ENCODE peak calls at places on chromosomes 6 and 20, in ten cellular contexts. J is GM23338, I is SK-N-SH, L is HCT116, C is Panc1, Y is breast epithelium, G is endothelial cell of umbilical vein, Q is transverse colon, F is suprapubic skin, X is sigmoid colon. A is an unnamed sample. For H3K4me1, the result is how much of the 10 kb centered on the place peaks cover.

GRCh38 chr6:32406197-32406596 is 784 bp downstream of the BTNL2 start:
- DNase-seq in J (no peak), I (no peak), L (no peak), C (no peak), Y (no peak), G (no peak), Q (no peak), F (no peak), X (no peak), A (no peak)

GRCh38 chr6:154615483-154616025 is 105.1 kb upstream of the CNKSR3 start:
- DNase-seq in J (peak), I (peak), L (peak), C (peak), Y (peak), G (peak), Q (peak), F (no peak), X (peak), A (no peak)

GRCh38 chr20:57370316-57370715 is 19.3 kb downstream of the RAE1 start:
- DNase-seq in J (no peak), I (no peak), L (no peak), C (no peak), Y (no peak), G (no peak), Q (no peak), F (no peak), X (no peak), A (no peak)

GRCh38 chr20:49888341-49889244 is 26.7 kb downstream of the SPATA2 start:
- DNase-seq in J (peak), I (peak), L (peak), C (peak), Y (no peak), G (peak), Q (peak), F (peak), X (peak), A (peak)

GRCh38 chr6:44431118-44431725 is 43.7 kb downstream of the CDC5L start:
- DNase-seq in J (peak), I (peak), L (peak), C (no peak), Y (no peak), G (peak), Q (peak), F (no peak), X (no peak), A (no peak)

GRCh38 chr6:106254636-106255035 is 70.9 kb downstream of the ATG5 start:
- DNase-seq in J (no peak), I (no peak), L (no peak), C (no peak), Y (no peak), G (no peak), Q (no peak), F (no peak), X (no peak), A (no peak)

GRCh38 chr20:25320035-25320800 is 70.4 kb downstream of the ABHD12 start:
- DNase-seq in J (no peak), I (peak), L (no peak), C (no peak), Y (no peak), G (no peak), Q (no peak), F (no peak), X (peak), A (peak)

GRCh38 chr6:157728183-157728881 is 94.7 kb upstream of the SNX9 start:
- DNase-seq in J (no peak), I (no peak), L (no peak), C (no peak), Y (no peak), G (no peak), Q (no peak), F (no peak), X (no peak), A (no peak)

GRCh38 chr6:117200067-117200466 is 65.3 kb upstream of the VGLL2 start:
- DNase-seq in J (no peak), I (no peak), L (no peak), C (no peak), Y (no peak), G (no peak), Q (no peak), F (no peak), X (no peak), A (no peak)

GRCh38 chr6:104699598-104700329 is 160.0 kb downstream of the HACE1 start:
- DNase-seq in J (no peak), I (peak), L (no peak), C (no peak), Y (no peak), G (no peak), Q (no peak), F (no peak), X (no peak), A (no peak)

GRCh38 chr20:59382907-59383306 is 82.5 kb downstream of the EDN3 start:
- DNase-seq in J (no peak), I (no peak), L (no peak), C (no peak), Y (no peak), G (no peak), Q (no peak), F (no peak), X (no peak), A (no peak)

GRCh38 chr6:16929814-16930213 is 168.6 kb upstream of the ATXN1 start:
- DNase-seq in J (no peak), I (no peak), L (no peak), C (no peak), Y (no peak), G (no peak), Q (no peak), F (no peak), X (no peak), A (no peak)

GRCh38 chr6:142518126-142518525 is 216.3 kb downstream of the ADGRG6 start:
- DNase-seq in J (no peak), I (peak), L (no peak), C (no peak), Y (no peak), G (no peak), Q (no peak), F (no peak), X (no peak), A (no peak)

GRCh38 chr6:151959086-151959485 is 151.6 kb downstream of the ESR1 start:
- DNase-seq in J (no peak), I (no peak), L (no peak), C (no peak), Y (no peak), G (no peak), Q (no peak), F (no peak), X (no peak), A (no peak)

GRCh38 chr6:43953794-43954310 is 173.4 kb downstream of the MRPL14 start:
- DNase-seq in J (peak), I (peak), L (no peak), C (no peak), Y (no peak), G (no peak), Q (no peak), F (no peak), X (no peak), A (no peak)

GRCh38 chr6:43702147-43702521 is 14.5 kb upstream of the MRPS18A start:
- DNase-seq in J (no peak), I (no peak), L (no peak), C (no peak), Y (no peak), G (no peak), Q (no peak), F (no peak), X (no peak), A (no peak)

GRCh38 chr6:70879496-70879895 is 77.4 kb downstream of the B3GAT2 start:
- DNase-seq in J (no peak), I (no peak), L (no peak), C (no peak), Y (no peak), G (no peak), Q (no peak), F (no peak), X (no peak), A (no peak)

GRCh38 chr20:53559816-53560215 is 33.8 kb downstream of the ZNF217 start:
- DNase-seq in J (no peak), I (no peak), L (no peak), C (no peak), Y (no peak), G (no peak), Q (no peak), F (no peak), X (no peak), A (no peak)

GRCh38 chr6:162543221-162543620 is 184.3 kb downstream of the PRKN start:
- DNase-seq in J (peak), I (no peak), L (no peak), C (no peak), Y (no peak), G (no peak), Q (no peak), F (no peak), X (no peak), A (no peak)

GRCh38 chr6:155117266-155117665 is 122.2 kb downstream of the TIAM2 start:
- DNase-seq in J (no peak), I (no peak), L (no peak), C (no peak), Y (no peak), G (no peak), Q (no peak), F (no peak), X (no peak), A (no peak)

GRCh38 chr20:4829494-4830211 is 107.9 kb downstream of the PRND start:
- DNase-seq in J (no peak), I (no peak), L (no peak), C (no peak), Y (no peak), G (no peak), Q (no peak), F (no peak), X (peak), A (no peak)

GRCh38 chr20:51156041-51156795 is 133.3 kb upstream of the KCNG1 start:
- DNase-seq in J (no peak), I (peak), L (no peak), C (no peak), Y (peak), G (no peak), Q (no peak), F (no peak), X (peak), A (no peak)

GRCh38 chr20:18705490-18705889 is 108.1 kb upstream of the SCP2D1 start:
- DNase-seq in J (no peak), I (no peak), L (no peak), C (no peak), Y (no peak), G (no peak), Q (no peak), F (no peak), X (no peak), A (no peak)

GRCh38 chr6:151805286-151805840 is 2.1 kb upstream of the ESR1 start:
- DNase-seq in J (peak), I (peak), L (no peak), C (no peak), Y (no peak), G (no peak), Q (no peak), F (no peak), X (no peak), A (no peak)

GRCh38 chr6:135094403-135094821 is 39.8 kb upstream of the HBS1L start:
- DNase-seq in J (no peak), I (no peak), L (no peak), C (no peak), Y (no peak), G (no peak), Q (no peak), F (no peak), X (no peak), A (no peak)

GRCh38 chr6:36028088-36028886 is 679 bp downstream of the MAPK14 start:
- DNase-seq in J (peak), I (peak), L (no peak), C (no peak), Y (no peak), G (peak), Q (peak), F (peak), X (peak), A (peak)

GRCh38 chr6:20708367-20709124 is 174.3 kb downstream of the CDKAL1 start:
- DNase-seq in J (no peak), I (no peak), L (no peak), C (no peak), Y (no peak), G (no peak), Q (no peak), F (no peak), X (no peak), A (no peak)

GRCh38 chr20:40080059-40080652 is 608.9 kb downstream of the MAFB start:
- DNase-seq in J (peak), I (no peak), L (no peak), C (no peak), Y (no peak), G (no peak), Q (no peak), F (no peak), X (no peak), A (no peak)

GRCh38 chr6:23180504-23181293 is 611.3 kb downstream of the HDGFL1 start:
- DNase-seq in J (peak), I (peak), L (no peak), C (no peak), Y (no peak), G (no peak), Q (peak), F (no peak), X (peak), A (peak)

GRCh38 chr6:11208267-11208666 is 24.2 kb downstream of the NEDD9 start:
- DNase-seq in J (no peak), I (no peak), L (no peak), C (no peak), Y (no peak), G (no peak), Q (no peak), F (no peak), X (no peak), A (no peak)

GRCh38 chr6:169345198-169345597 is 91.6 kb upstream of the THBS2 start:
- DNase-seq in J (no peak), I (no peak), L (no peak), C (no peak), Y (no peak), G (no peak), Q (no peak), F (no peak), X (no peak), A (no peak)

GRCh38 chr20:59776059-59776603 is 157.3 kb downstream of the SYCP2 start:
- DNase-seq in J (no peak), I (no peak), L (no peak), C (no peak), Y (peak), G (no peak), Q (no peak), F (peak), X (peak), A (no peak)

DNA sequence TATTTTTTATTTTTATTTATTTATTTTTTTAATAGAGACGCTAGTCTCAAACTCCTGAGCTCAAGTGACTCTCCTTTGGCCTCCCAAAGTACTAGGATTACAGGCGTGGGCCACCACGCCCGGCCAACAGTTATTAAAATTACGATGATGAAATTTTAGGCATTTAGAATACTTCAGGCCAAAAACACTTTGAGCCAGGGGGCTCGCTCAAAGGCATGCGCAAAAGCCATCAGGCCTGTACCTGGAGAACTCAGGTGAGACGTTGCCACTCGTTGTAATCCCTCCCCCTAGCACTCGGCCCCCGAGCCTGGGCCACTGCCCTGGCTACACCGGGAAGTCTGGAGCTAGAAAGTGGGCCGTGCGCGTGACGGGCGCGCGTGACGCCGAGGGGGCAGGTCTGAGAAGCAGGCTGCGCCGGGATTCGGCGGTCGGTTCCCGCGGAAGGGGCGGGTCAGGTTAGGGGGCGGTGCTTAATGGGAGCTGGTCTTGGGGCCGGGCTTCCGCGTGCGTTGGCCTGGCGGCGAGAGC is 337 bp upstream of the CBFA2T2 start:
- DNase-seq in J (peak), I (peak), L (peak), C (peak), Y (peak), G (peak), Q (peak), F (peak), X (peak), A (peak)
- H3K4me1 ChIP-seq in J (under half), I (under half), L (under half), C (under half), Y (under half), G (under half), Q (under half), F (under half), X (under half), A (under half)

GRCh38 chr6:51487937-51488336 is 599.5 kb downstream of the PKHD1 start:
- DNase-seq in J (no peak), I (no peak), L (no peak), C (no peak), Y (no peak), G (no peak), Q (no peak), F (no peak), X (no peak), A (no peak)
- TF ChIP-seq POLR2AphosphoS5 in J (no peak), I (no peak), L (no peak), C (no peak), Y (no peak), G (no peak), Q (no peak), F (no peak), X (no peak), A (no peak)

GRCh38 chr20:62143976-62144825 is 632 bp downstream of the SS18L1 start:
- DNase-seq in J (peak), I (peak), L (no peak), C (no peak), Y (no peak), G (peak), Q (peak), F (no peak), X (peak), A (peak)
- TF ChIP-seq CTCF in J (no peak), I (no peak), L (no peak), C (no peak), Y (no peak), G (no peak), Q (no peak), F (no peak), X (no peak), A (no peak)

GRCh38 chr6:15374119-15374518 is 128.2 kb downstream of the JARID2 start:
- DNase-seq in J (no peak), I (no peak), L (no peak), C (no peak), Y (no peak), G (no peak), Q (no peak), F (no peak), X (no peak), A (no peak)

GRCh38 chr6:15371151-15371550 is 125.3 kb downstream of the JARID2 start:
- DNase-seq in J (no peak), I (no peak), L (no peak), C (no peak), Y (no peak), G (no peak), Q (no peak), F (no peak), X (no peak), A (no peak)

GRCh38 chr6:15370730-15371129 is 124.9 kb downstream of the JARID2 start:
- DNase-seq in J (no peak), I (no peak), L (no peak), C (no peak), Y (no peak), G (no peak), Q (no peak), F (no peak), X (no peak), A (no peak)

GRCh38 chr6:15375018-15375417 is 129.1 kb downstream of the JARID2 start:
- DNase-seq in J (no peak), I (no peak), L (no peak), C (no peak), Y (no peak), G (no peak), Q (no peak), F (no peak), X (no peak), A (no peak)

DNA sequence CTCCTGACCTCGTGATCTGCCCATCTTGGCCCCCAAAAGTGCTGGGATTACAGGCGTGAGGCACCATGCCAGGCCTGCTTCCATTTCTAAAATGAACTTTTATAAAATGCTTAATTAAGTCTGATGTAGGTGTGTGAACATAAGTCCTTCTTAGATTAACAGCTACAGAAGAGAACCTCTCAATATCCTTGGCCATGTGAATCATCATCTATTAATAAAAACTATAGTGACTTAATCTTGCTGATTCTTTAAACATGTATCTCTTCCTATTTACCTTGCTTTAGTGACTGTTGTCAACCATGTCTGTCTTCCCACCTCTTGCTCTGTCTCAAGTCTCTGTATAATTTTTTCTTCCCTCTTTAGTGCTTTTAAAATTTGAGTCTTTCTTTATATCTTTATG is 127.1 kb downstream of the JARID2 start:
- DNase-seq in J (no peak), I (no peak), L (no peak), C (no peak), Y (no peak), G (no peak), Q (no peak), F (no peak), X (no peak), A (no peak)
- H3K4me1 ChIP-seq in J (half or more), I (under half), L (under half), C (under half), Y (under half), G (under half), Q (under half), F (half or more), X (half or more), A (under half)

DNA sequence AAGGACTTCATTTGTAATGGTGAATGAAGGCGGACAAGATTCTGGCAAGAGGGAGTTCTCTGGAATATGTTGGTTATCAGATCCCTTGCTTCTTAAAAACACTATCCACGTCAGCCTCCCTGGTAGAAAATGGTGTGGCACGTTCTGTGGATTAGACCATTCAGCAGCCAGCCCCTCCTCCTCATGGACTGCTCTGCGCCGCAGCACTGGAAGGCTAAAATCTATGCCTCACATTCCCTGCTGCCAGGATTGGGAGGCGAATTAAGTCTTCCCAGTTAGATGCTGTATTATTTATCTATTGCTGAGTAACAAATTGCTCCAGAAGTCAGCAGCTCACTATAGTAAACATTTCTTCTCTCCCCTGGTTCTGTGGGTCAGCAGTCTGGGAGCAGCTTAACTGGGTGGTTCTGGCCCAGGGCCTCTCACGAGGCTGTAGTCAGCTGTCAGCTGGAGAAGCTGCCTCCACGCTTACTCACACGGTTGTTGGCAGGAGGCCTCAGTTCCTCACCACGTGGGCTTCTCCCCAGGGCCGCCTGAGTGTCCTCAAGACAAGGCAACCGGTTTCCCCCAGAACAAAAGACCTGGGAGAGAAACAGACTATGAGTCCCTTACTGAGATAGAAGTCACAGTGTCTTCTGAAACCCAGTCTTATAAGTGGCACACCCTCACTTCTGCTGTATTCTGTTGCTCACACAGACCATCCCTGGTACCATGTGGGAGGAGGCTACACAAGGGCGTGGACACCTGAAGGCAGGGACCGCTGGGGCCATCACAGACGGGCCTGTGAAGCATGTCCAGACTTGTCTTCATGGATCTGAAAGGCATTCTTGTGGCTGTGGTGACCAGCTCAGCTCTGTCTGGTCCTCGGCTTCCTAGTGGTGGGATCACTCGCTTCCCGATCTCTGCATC is 101.0 kb downstream of the NRN1 start:
- DNase-seq in J (no peak), I (no peak), L (no peak), C (no peak), Y (peak), G (no peak), Q (peak), F (peak), X (peak), A (no peak)
- TF ChIP-seq POLR2AphosphoS5 in J (no peak), I (no peak), L (no peak), C (no peak), Y (no peak), G (no peak), Q (peak), F (no peak), X (peak), A (no peak)

GRCh38 chr6:13099771-13100170 is 228.6 kb downstream of the TBC1D7 start:
- DNase-seq in J (no peak), I (no peak), L (no peak), C (no peak), Y (no peak), G (no peak), Q (no peak), F (no peak), X (no peak), A (no peak)
- TF ChIP-seq CTCF in J (no peak), I (peak), L (no peak), C (peak), Y (no peak), G (no peak), Q (no peak), F (no peak), X (no peak), A (no peak)

GRCh38 chr20:32628960-32629530 is 43.9 kb upstream of the NOL4L start:
- DNase-seq in J (no peak), I (no peak), L (no peak), C (no peak), Y (no peak), G (no peak), Q (no peak), F (no peak), X (no peak), A (no peak)

GRCh38 chr20:32624687-32625345 is 39.7 kb upstream of the NOL4L start:
- DNase-seq in J (no peak), I (no peak), L (no peak), C (no peak), Y (no peak), G (no peak), Q (no peak), F (no peak), X (no peak), A (no peak)

GRCh38 chr20:32625996-32626395 is 40.9 kb upstream of the NOL4L start:
- DNase-seq in J (no peak), I (no peak), L (no peak), C (no peak), Y (no peak), G (no peak), Q (no peak), F (no peak), X (no peak), A (no peak)

GRCh38 chr20:32626859-32627636 is 41.9 kb upstream of the NOL4L start:
- DNase-seq in J (no peak), I (peak), L (no peak), C (no peak), Y (no peak), G (no peak), Q (peak), F (no peak), X (no peak), A (peak)

GRCh38 chr20:32626407-32626806 is 41.3 kb upstream of the NOL4L start:
- DNase-seq in J (no peak), I (no peak), L (no peak), C (no peak), Y (no peak), G (no peak), Q (no peak), F (no peak), X (no peak), A (no peak)
- H3K4me1 ChIP-seq in J (under half), I (under half), L (under half), C (under half), Y (under half), G (under half), Q (under half), F (under half), X (under half), A (under half)

A was measured in spleen.